ENCODE peak calls at places on chromosomes 2 and 18, in seven cellular contexts. One of them, this sample, is unnamed.

GRCh38 chr2:207269021-207269420 is 103.3 kb upstream of the KLF7 start:
- DNase-seq in left lung: no peak
- DNase-seq in NCI-H2081: no peak
- DNase-seq in NCI-H345: no peak
- DNase-seq in left ventricle myocardium inferior: no peak
- DNase-seq in stimulated activated CD8-positive, alpha-beta memory T cell treated with anti-CD3 and anti-CD28 coated beads, Interleukin-7, amount 100 ng/mL, for 48 hours: no peak
- DNase-seq in WERI-Rb-1: no peak
- DNase-seq in this sample: no peak

GRCh38 chr2:75574106-75574505 is 13.4 kb upstream of the EVA1A start:
- DNase-seq in left lung: no peak
- DNase-seq in NCI-H2081: no peak
- DNase-seq in NCI-H345: no peak
- DNase-seq in left ventricle myocardium inferior: no peak
- DNase-seq in stimulated activated CD8-positive, alpha-beta memory T cell treated with anti-CD3 and anti-CD28 coated beads, Interleukin-7, amount 100 ng/mL, for 48 hours: no peak
- DNase-seq in WERI-Rb-1: no peak
- DNase-seq in this sample: no peak

GRCh38 chr2:199851499-199851816 is 466 bp upstream of the FTCDNL1 start:
- DNase-seq in left lung: no peak
- DNase-seq in NCI-H2081: no peak
- DNase-seq in NCI-H345: no peak
- DNase-seq in left ventricle myocardium inferior: no peak
- DNase-seq in stimulated activated CD8-positive, alpha-beta memory T cell treated with anti-CD3 and anti-CD28 coated beads, Interleukin-7, amount 100 ng/mL, for 48 hours: no peak
- DNase-seq in WERI-Rb-1: no peak
- DNase-seq in this sample: no peak

GRCh38 chr2:72985891-72986683 is 68.8 kb downstream of the EMX1 start:
- DNase-seq in left lung: no peak
- DNase-seq in NCI-H2081: no peak
- DNase-seq in NCI-H345: no peak
- DNase-seq in left ventricle myocardium inferior: no peak
- DNase-seq in stimulated activated CD8-positive, alpha-beta memory T cell treated with anti-CD3 and anti-CD28 coated beads, Interleukin-7, amount 100 ng/mL, for 48 hours: no peak
- DNase-seq in WERI-Rb-1: no peak
- DNase-seq in this sample: no peak

GRCh38 chr2:14628906-14629305 is 3.6 kb upstream of the LRATD1 start:
- DNase-seq in left lung: no peak
- DNase-seq in NCI-H2081: no peak
- DNase-seq in NCI-H345: no peak
- DNase-seq in left ventricle myocardium inferior: no peak
- DNase-seq in stimulated activated CD8-positive, alpha-beta memory T cell treated with anti-CD3 and anti-CD28 coated beads, Interleukin-7, amount 100 ng/mL, for 48 hours: no peak
- DNase-seq in WERI-Rb-1: no peak
- DNase-seq in this sample: no peak

GRCh38 chr18:23226386-23226785 is 91.1 kb downstream of the CABLES1 start:
- DNase-seq in left lung: no peak
- DNase-seq in NCI-H2081: no peak
- DNase-seq in NCI-H345: no peak
- DNase-seq in left ventricle myocardium inferior: no peak
- DNase-seq in stimulated activated CD8-positive, alpha-beta memory T cell treated with anti-CD3 and anti-CD28 coated beads, Interleukin-7, amount 100 ng/mL, for 48 hours: no peak
- DNase-seq in WERI-Rb-1: no peak
- DNase-seq in this sample: peak

GRCh38 chr2:133317161-133317560 is 251.1 kb downstream of the NCKAP5 start:
- DNase-seq in left lung: no peak
- DNase-seq in NCI-H2081: no peak
- DNase-seq in NCI-H345: no peak
- DNase-seq in left ventricle myocardium inferior: no peak
- DNase-seq in stimulated activated CD8-positive, alpha-beta memory T cell treated with anti-CD3 and anti-CD28 coated beads, Interleukin-7, amount 100 ng/mL, for 48 hours: no peak
- DNase-seq in WERI-Rb-1: no peak
- DNase-seq in this sample: no peak

GRCh38 chr2:8479298-8479697 is 202.6 kb upstream of the ID2 start:
- DNase-seq in left lung: no peak
- DNase-seq in NCI-H2081: no peak
- DNase-seq in NCI-H345: no peak
- DNase-seq in left ventricle myocardium inferior: peak
- DNase-seq in stimulated activated CD8-positive, alpha-beta memory T cell treated with anti-CD3 and anti-CD28 coated beads, Interleukin-7, amount 100 ng/mL, for 48 hours: no peak
- DNase-seq in WERI-Rb-1: no peak
- DNase-seq in this sample: no peak

GRCh38 chr2:160324161-160324768 is 124.2 kb upstream of the ITGB6 start:
- DNase-seq in left lung: peak
- DNase-seq in NCI-H2081: peak
- DNase-seq in NCI-H345: peak
- DNase-seq in left ventricle myocardium inferior: peak
- DNase-seq in stimulated activated CD8-positive, alpha-beta memory T cell treated with anti-CD3 and anti-CD28 coated beads, Interleukin-7, amount 100 ng/mL, for 48 hours: no peak
- DNase-seq in WERI-Rb-1: peak
- DNase-seq in this sample: peak